ENCODE peak calls at places on chromosomes 7 and 10, in five cellular contexts. I, L, E, H and X are unnamed samples.

GRCh38 chr10:110793887-110794286 is 77.8 kb upstream of the PDCD4 start:
- DNase-seq in I (no peak), H (no peak), L (no peak), E (no peak), X (no peak)

GRCh38 chr10:6054884-6055283 is 7.3 kb downstream of the IL2RA start:
- DNase-seq in I (no peak), E (no peak), H (no peak), L (no peak), X (no peak)

GRCh38 chr10:22629843-22630228 is 84.5 kb downstream of the PIP4K2A start:
- DNase-seq in H (no peak), L (no peak), E (no peak), I (no peak), X (no peak)

GRCh38 chr7:155954550-155955366 is 142.5 kb upstream of the SHH start:
- DNase-seq in H (peak; percentile 59), E (no peak), I (no peak), L (no peak), X (no peak)

GRCh38 chr7:136086712-136087111 is 109.6 kb upstream of the MTPN start:
- DNase-seq in E (peak; percentile 94), L (peak; percentile 19), I (no peak), H (peak; percentile 85), X (peak; percentile 79)

GRCh38 chr10:82221750-82222149 is 346.8 kb downstream of the NRG3 start:
- DNase-seq in H (no peak), E (no peak), L (no peak), I (no peak), X (no peak)

GRCh38 chr10:112956631-112957350 is 6.7 kb downstream of the TCF7L2 start:
- DNase-seq in E (no peak), H (peak; percentile 31), I (no peak), L (no peak), X (no peak)

GRCh38 chr7:88200793-88201192 is 19.0 kb downstream of the SRI start:
- DNase-seq in H (peak; percentile 74), I (no peak), L (no peak), E (no peak), X (no peak)

GRCh38 chr10:12579954-12580858 is 230.9 kb downstream of the CAMK1D start:
- DNase-seq in L (no peak), H (no peak), I (no peak), E (peak; percentile 56), X (no peak)

GRCh38 chr7:101235050-101235449 is 2.6 kb downstream of the CLDN15 start:
- DNase-seq in L (no peak), E (no peak), I (no peak), H (no peak), X (no peak)

GRCh38 chr7:155233703-155234492 is 63.8 kb upstream of the INSIG1 start:
- DNase-seq in H (peak; percentile 87), E (no peak), I (no peak), L (no peak), X (no peak)